ENCODE peak calls at places on chromosomes 16 and 17, in eight cellular contexts. L, M, O, N, S, X, K and R are unnamed samples.
A peak's percentile ranks its signal among the peaks of the same experiment; 100 is the strongest.

GRCh38 chr16:90018297-90019200 is 707 bp downstream of the DBNDD1 start:
- DNase-seq in M (no peak), S (no peak), K (no peak), L (peak; percentile 71), X (no peak), O (no peak), N (peak; percentile 54), R (no peak)

GRCh38 chr16:57994778-57995177 is 5.7 kb downstream of the ZNF319 start:
- DNase-seq in N (peak; percentile 68), S (peak; percentile 40), M (peak; percentile 74), X (no peak), O (no peak), L (no peak), K (peak; percentile 67), R (peak; percentile 44)

GRCh38 chr17:35051183-35051578 is 12.3 kb downstream of the RFFL start:
- DNase-seq in S (peak; percentile 77), K (peak; percentile 24), N (no peak), L (no peak), M (peak; percentile 81), X (no peak), O (no peak), R (peak; percentile 81)

GRCh38 chr16:3810198-3810664 is 70.3 kb downstream of the CREBBP start:
- DNase-seq in L (no peak), X (no peak), O (no peak), K (no peak), S (no peak), M (no peak), N (no peak), R (no peak)

GRCh38 chr17:45019177-45019711 is 32.2 kb downstream of the DCAKD start:
- DNase-seq in X (peak; percentile 71), K (peak; percentile 62), O (peak; percentile 35), L (no peak), S (peak; percentile 42), M (peak; percentile 69), N (peak; percentile 52), R (no peak)

GRCh38 chr17:68963958-68964357 is 8.8 kb upstream of the ABCA8 start:
- DNase-seq in L (no peak), S (no peak), X (no peak), K (no peak), M (no peak), N (no peak), O (no peak), R (no peak)

GRCh38 chr16:7508656-7509055 is 176.0 kb downstream of the RBFOX1 start:
- DNase-seq in X (no peak), L (no peak), N (peak; percentile 7), K (no peak), O (no peak), M (no peak), S (no peak), R (no peak)

GRCh38 chr17:32689348-32689747 is 187.6 kb downstream of the MYO1D start:
- DNase-seq in O (no peak), X (no peak), S (no peak), M (no peak), K (no peak), L (no peak), N (no peak), R (no peak)

GRCh38 chr16:81005644-81006471 is 827 bp downstream of the CMC2 start:
- DNase-seq in M (peak; percentile 67), L (no peak), X (no peak), K (peak; percentile 71), N (peak; percentile 46), S (peak; percentile 78), O (no peak), R (peak; percentile 61)

GRCh38 chr17:48241131-48241591 is 133.6 kb downstream of the SNX11 start:
- DNase-seq in O (peak; percentile 77), M (peak; percentile 73), S (peak; percentile 17), L (no peak), N (no peak), K (peak; percentile 87), X (peak; percentile 74), R (no peak)

GRCh38 chr17:42629420-42630009 is 20.0 kb downstream of the TUBG1 start:
- DNase-seq in K (no peak), N (no peak), M (peak; percentile 70), S (no peak), O (no peak), X (no peak), L (no peak), R (no peak)

GRCh38 chr17:58520843-58521430 is 6.5 kb upstream of the MTMR4 start:
- DNase-seq in X (no peak), K (peak; percentile 35), N (peak; percentile 83), L (no peak), M (peak; percentile 78), S (peak; percentile 28), O (no peak), R (peak; percentile 64)

GRCh38 chr16:64459821-64460220 is 662.0 kb downstream of the CDH11 start:
- DNase-seq in L (no peak), N (no peak), X (no peak), O (peak; percentile 58), K (no peak), S (no peak), M (no peak), R (no peak)

GRCh38 chr17:77869665-77870132 is 88.8 kb upstream of the TNRC6C start:
- DNase-seq in O (no peak), S (no peak), L (no peak), K (no peak), N (no peak), M (no peak), X (no peak), R (no peak)

GRCh38 chr17:66441012-66441703 is 138.7 kb downstream of the PRKCA start:
- DNase-seq in S (no peak), N (no peak), K (no peak), O (no peak), X (no peak), M (no peak), L (no peak), R (no peak)

GRCh38 chr16:57277586-57277985 is 6.9 kb downstream of the PLLP start:
- DNase-seq in O (peak; percentile 24), K (peak; percentile 96), N (no peak), X (peak; percentile 58), M (peak; percentile 59), L (no peak), S (no peak), R (no peak)

GRCh38 chr17:66839616-66840015 is 4.7 kb downstream of the CACNG5 start:
- DNase-seq in S (no peak), N (no peak), M (no peak), O (no peak), X (no peak), L (no peak), K (no peak), R (no peak)

GRCh38 chr16:25693621-25694020 is 1.9 kb downstream of the HS3ST4 start:
- DNase-seq in S (no peak), K (no peak), N (no peak), M (no peak), O (no peak), X (no peak), L (no peak), R (no peak)

GRCh38 chr17:69367298-69367697 is 40.4 kb upstream of the ABCA5 start:
- DNase-seq in S (no peak), M (peak; percentile 30), N (no peak), O (no peak), X (no peak), K (no peak), L (no peak), R (no peak)

GRCh38 chr16:86992587-86992986 is 324.6 kb downstream of the C16orf95 start:
- DNase-seq in S (no peak), M (no peak), X (no peak), O (no peak), N (no peak), L (no peak), K (no peak), R (no peak)